ENCODE peak calls at places on chromosomes 4 and X, in seven cellular contexts. One of them, this sample, is unnamed.

GRCh38 chrX:1507511-1508463 is 29.2 kb downstream of the P2RY8 start:
- DNase-seq in psoas muscle: no peak
- DNase-seq in IMR-90: no peak
- DNase-seq in A549: no peak
- DNase-seq in left lung: no peak
- DNase-seq in CD8-positive, alpha-beta T cell: peak
- DNase-seq in colonic mucosa: no peak
- DNase-seq in this sample: no peak

GRCh38 chrX:68440940-68441339 is 7.6 kb upstream of the OPHN1 start:
- DNase-seq in psoas muscle: peak
- DNase-seq in IMR-90: peak
- DNase-seq in A549: no peak
- DNase-seq in left lung: peak
- DNase-seq in CD8-positive, alpha-beta T cell: no peak
- DNase-seq in colonic mucosa: peak
- DNase-seq in this sample: no peak

GRCh38 chr4:117156806-117157205 is 71.4 kb upstream of the TRAM1L1 start:
- DNase-seq in psoas muscle: no peak
- DNase-seq in IMR-90: no peak
- DNase-seq in A549: no peak
- DNase-seq in left lung: no peak
- DNase-seq in CD8-positive, alpha-beta T cell: no peak
- DNase-seq in colonic mucosa: no peak
- DNase-seq in this sample: no peak

GRCh38 chr4:138673053-138673452 is 342.5 kb upstream of the NOCT start:
- DNase-seq in psoas muscle: no peak
- DNase-seq in IMR-90: peak
- DNase-seq in A549: no peak
- DNase-seq in left lung: no peak
- DNase-seq in CD8-positive, alpha-beta T cell: no peak
- DNase-seq in colonic mucosa: no peak
- DNase-seq in this sample: no peak

GRCh38 chr4:144338148-144338547 is 197.6 kb upstream of the GYPA start:
- DNase-seq in psoas muscle: no peak
- DNase-seq in IMR-90: no peak
- DNase-seq in A549: no peak
- DNase-seq in left lung: no peak
- DNase-seq in CD8-positive, alpha-beta T cell: no peak
- DNase-seq in colonic mucosa: no peak
- DNase-seq in this sample: no peak

GRCh38 chr4:43512253-43512652 is 619.7 kb downstream of the GRXCR1 start:
- DNase-seq in psoas muscle: no peak
- DNase-seq in IMR-90: no peak
- DNase-seq in A549: no peak
- DNase-seq in left lung: no peak
- DNase-seq in CD8-positive, alpha-beta T cell: no peak
- DNase-seq in colonic mucosa: no peak
- DNase-seq in this sample: peak

GRCh38 chr4:185811509-185812364 is at the start of gene SORBS2:
- DNase-seq in psoas muscle: no peak
- DNase-seq in IMR-90: peak
- DNase-seq in A549: no peak
- DNase-seq in left lung: peak
- DNase-seq in CD8-positive, alpha-beta T cell: no peak
- DNase-seq in colonic mucosa: peak
- DNase-seq in this sample: peak

GRCh38 chr4:121096629-121097028 is 24.3 kb upstream of the NDNF start:
- DNase-seq in psoas muscle: no peak
- DNase-seq in IMR-90: peak
- DNase-seq in A549: no peak
- DNase-seq in left lung: no peak
- DNase-seq in CD8-positive, alpha-beta T cell: no peak
- DNase-seq in colonic mucosa: no peak
- DNase-seq in this sample: peak

GRCh38 chr4:142840516-142841123 is 5.5 kb downstream of the INPP4B start:
- DNase-seq in psoas muscle: no peak
- DNase-seq in IMR-90: peak
- DNase-seq in A549: no peak
- DNase-seq in left lung: no peak
- DNase-seq in CD8-positive, alpha-beta T cell: no peak
- DNase-seq in colonic mucosa: no peak
- DNase-seq in this sample: no peak

GRCh38 chr4:37748546-37748945 is 62.4 kb upstream of the RELL1 start:
- DNase-seq in psoas muscle: no peak
- DNase-seq in IMR-90: no peak
- DNase-seq in A549: no peak
- DNase-seq in left lung: no peak
- DNase-seq in CD8-positive, alpha-beta T cell: no peak
- DNase-seq in colonic mucosa: no peak
- DNase-seq in this sample: no peak

GRCh38 chrX:320126-320783 is 1.7 kb upstream of the GTPBP6 start:
- DNase-seq in psoas muscle: peak
- DNase-seq in IMR-90: peak
- DNase-seq in A549: no peak
- DNase-seq in left lung: peak
- DNase-seq in CD8-positive, alpha-beta T cell: no peak
- DNase-seq in colonic mucosa: peak
- DNase-seq in this sample: no peak

GRCh38 chr4:40183615-40184411 is 13.0 kb upstream of the RHOH start:
- DNase-seq in psoas muscle: no peak
- DNase-seq in IMR-90: no peak
- DNase-seq in A549: no peak
- DNase-seq in left lung: no peak
- DNase-seq in CD8-positive, alpha-beta T cell: no peak
- DNase-seq in colonic mucosa: peak
- DNase-seq in this sample: peak

GRCh38 chrX:40300286-40300890 is 202.6 kb upstream of the BCOR start:
- DNase-seq in psoas muscle: no peak
- DNase-seq in IMR-90: no peak
- DNase-seq in A549: no peak
- DNase-seq in left lung: no peak
- DNase-seq in CD8-positive, alpha-beta T cell: no peak
- DNase-seq in colonic mucosa: no peak
- DNase-seq in this sample: no peak

GRCh38 chrX:53317365-53318069 is 36.1 kb upstream of the IQSEC2 start:
- DNase-seq in psoas muscle: peak
- DNase-seq in IMR-90: peak
- DNase-seq in A549: peak
- DNase-seq in left lung: peak
- DNase-seq in CD8-positive, alpha-beta T cell: peak
- DNase-seq in colonic mucosa: peak
- DNase-seq in this sample: peak
- H3K27ac ChIP-seq in psoas muscle: no peak
- H3K27ac ChIP-seq in IMR-90: no peak
- H3K27ac ChIP-seq in A549: no peak
- H3K27ac ChIP-seq in left lung: no peak
- H3K27ac ChIP-seq in CD8-positive, alpha-beta T cell: no peak
- H3K27ac ChIP-seq in colonic mucosa: no peak
- H3K27ac ChIP-seq in this sample: no peak

DNA sequence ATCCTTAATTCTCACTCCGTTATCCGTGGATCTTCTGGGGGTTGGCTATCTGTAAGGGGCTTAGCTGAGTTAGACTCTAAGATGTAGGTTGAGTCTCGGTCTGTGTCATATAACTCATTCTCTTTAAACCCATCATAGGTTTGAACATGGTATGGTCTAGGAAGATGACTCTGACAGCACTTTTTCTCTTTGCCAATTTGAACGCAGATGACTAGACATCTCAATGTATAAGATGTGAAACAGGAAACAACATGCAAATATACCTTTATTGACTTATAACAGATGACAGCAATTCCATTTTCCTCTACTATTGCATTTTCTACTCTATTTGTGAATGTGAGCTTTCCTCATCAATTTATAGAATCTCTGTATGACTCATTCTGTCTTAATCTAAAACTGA is 634.8 kb upstream of the MAGEB2 start:
- DNase-seq in psoas muscle: no peak
- DNase-seq in IMR-90: no peak
- DNase-seq in A549: no peak
- DNase-seq in left lung: no peak
- DNase-seq in CD8-positive, alpha-beta T cell: no peak
- DNase-seq in colonic mucosa: no peak
- DNase-seq in this sample: no peak
- TF ChIP-seq CTCF in psoas muscle: no peak
- TF ChIP-seq CTCF in IMR-90: no peak
- TF ChIP-seq CTCF in A549: no peak
- TF ChIP-seq CTCF in left lung: no peak
- TF ChIP-seq CTCF in CD8-positive, alpha-beta T cell: no peak
- TF ChIP-seq CTCF in colonic mucosa: no peak
- TF ChIP-seq CTCF in this sample: no peak

GRCh38 chr4:2820216-2820982 is 23.2 kb upstream of the ADD1 start:
- DNase-seq in psoas muscle: peak
- DNase-seq in IMR-90: no peak
- DNase-seq in A549: no peak
- DNase-seq in left lung: no peak
- DNase-seq in CD8-positive, alpha-beta T cell: peak
- DNase-seq in colonic mucosa: no peak
- DNase-seq in this sample: no peak
- H3K27ac ChIP-seq in psoas muscle: no peak
- H3K27ac ChIP-seq in IMR-90: no peak
- H3K27ac ChIP-seq in A549: no peak
- H3K27ac ChIP-seq in left lung: no peak
- H3K27ac ChIP-seq in CD8-positive, alpha-beta T cell: no peak
- H3K27ac ChIP-seq in colonic mucosa: no peak
- H3K27ac ChIP-seq in this sample: peak

DNA sequence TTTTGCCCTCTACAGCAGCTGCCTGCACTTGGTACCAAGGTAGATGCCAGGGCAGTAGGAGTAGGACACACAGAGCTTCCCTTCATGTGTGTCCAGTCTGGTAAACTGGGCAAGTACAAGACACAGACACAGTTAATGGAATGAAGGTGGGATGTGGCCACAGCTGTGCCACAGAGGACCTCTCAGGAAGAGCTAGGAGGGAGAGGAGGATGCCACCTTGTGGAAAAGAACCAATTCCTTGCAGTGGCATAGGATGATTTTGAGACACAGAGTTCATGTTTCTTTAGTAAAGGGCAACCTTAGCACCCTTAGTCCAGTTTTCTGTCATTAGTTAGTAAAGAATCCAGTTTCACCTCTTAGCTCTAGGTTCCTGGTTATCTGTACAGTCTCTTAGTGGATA is 36.3 kb upstream of the TBC1D14 start:
- DNase-seq in psoas muscle: no peak
- DNase-seq in IMR-90: no peak
- DNase-seq in A549: peak
- DNase-seq in left lung: no peak
- DNase-seq in CD8-positive, alpha-beta T cell: no peak
- DNase-seq in colonic mucosa: no peak
- DNase-seq in this sample: no peak
- TF ChIP-seq CTCF in psoas muscle: no peak
- TF ChIP-seq CTCF in IMR-90: no peak
- TF ChIP-seq CTCF in A549: no peak
- TF ChIP-seq CTCF in left lung: no peak
- TF ChIP-seq CTCF in CD8-positive, alpha-beta T cell: no peak
- TF ChIP-seq CTCF in colonic mucosa: no peak
- TF ChIP-seq CTCF in this sample: no peak

This sample was measured in RWPE1.